ENCODE peak calls at places on chromosomes 16 and 17, in four cellular contexts. O is T-helper 1 cell; B is H9; K is activated CD4-positive, CD25-positive, alpha-beta regulatory T cell treated with anti-CD3 and anti-CD28 coated beads, Interleukin-2, amount 50 U/mL, for 16 hours. A is an unnamed sample.

GRCh38 chr17:56913000-56913866 is 616 bp downstream of the TRIM25 start:
- DNase-seq in B (peak; percentile 79), O (no peak), K (no peak), A (no peak)

GRCh38 chr17:10099051-10099571 is 99.3 kb downstream of the GAS7 start:
- DNase-seq in B (no peak), O (no peak), K (no peak), A (peak; percentile 80)

GRCh38 chr16:66740533-66740932 is 10.9 kb downstream of the DYNC1LI2 start:
- DNase-seq in B (no peak), O (no peak), K (no peak), A (no peak)

GRCh38 chr16:64092284-64092683 is 1029.6 kb downstream of the CDH11 start:
- DNase-seq in B (no peak), O (no peak), K (no peak), A (no peak)

GRCh38 chr17:72588561-72588960 is 467.7 kb downstream of the SOX9 start:
- DNase-seq in B (no peak), K (no peak), O (no peak), A (no peak)

GRCh38 chr16:24041834-24042631 is 206.2 kb downstream of the PRKCB start:
- DNase-seq in B (peak; percentile 74), O (peak; percentile 66), K (peak; percentile 50), A (no peak)

GRCh38 chr16:74225278-74225677 is 71.3 kb upstream of the PSMD7 start:
- DNase-seq in K (no peak), O (no peak), B (no peak), A (no peak)

GRCh38 chr16:14559809-14560227 is 70.2 kb downstream of the PARN start:
- DNase-seq in B (no peak), O (no peak), K (no peak), A (no peak)

GRCh38 chr17:49397586-49397985 is 17.1 kb downstream of the PHB1 start:
- DNase-seq in K (no peak), O (no peak), B (no peak), A (no peak)

GRCh38 chr17:16048797-16049449 is 49.3 kb downstream of the TTC19 start:
- DNase-seq in O (no peak), B (no peak), K (no peak), A (no peak)

GRCh38 chr17:68760141-68760475 is 158.9 kb upstream of the FAM20A start:
- DNase-seq in B (no peak), O (no peak), K (no peak), A (no peak)

A was measured in suprapubic skin.